ENCODE peak calls at places on chromosome X, in four cellular contexts. N is GM12878, J is A549, R is HepG2. B is an unnamed sample.

GRCh38 chrX:24846551-24847170 is 152.9 kb downstream of the POLA1 start:
- DNase-seq in N (no peak), J (no peak), R (no peak), B (no peak)

GRCh38 chrX:122703762-122704161 is 480.3 kb upstream of the GRIA3 start:
- DNase-seq in N (no peak), J (no peak), R (no peak), B (no peak)

GRCh38 chrX:136586386-136586785 is 54.4 kb downstream of the VGLL1 start:
- DNase-seq in N (no peak), J (no peak), R (no peak), B (peak)

GRCh38 chrX:8815460-8816065 is 14.4 kb upstream of the FAM9A start:
- DNase-seq in N (peak), J (peak), R (peak), B (peak)

GRCh38 chrX:40871385-40872082 is 136.2 kb upstream of the MED14 start:
- DNase-seq in N (peak), J (no peak), R (no peak), B (no peak)

GRCh38 chrX:70166601-70167590 is 10.4 kb upstream of the DGAT2L6 start:
- DNase-seq in N (no peak), J (peak), R (peak), B (peak)

GRCh38 chrX:79084923-79085322 is 59.6 kb upstream of the GPR174 start:
- DNase-seq in N (no peak), J (no peak), R (no peak), B (no peak)

GRCh38 chrX:136822337-136823095 is 41.8 kb upstream of the ARHGEF6 start:
- DNase-seq in N (no peak), J (no peak), R (no peak), B (no peak)

GRCh38 chrX:68841251-68842049 is 12.6 kb downstream of the EFNB1 start:
- DNase-seq in N (no peak), J (no peak), R (no peak), B (peak)

GRCh38 chrX:39823848-39824247 is 273.9 kb downstream of the BCOR start:
- DNase-seq in N (no peak), J (no peak), R (no peak), B (peak)

GRCh38 chrX:117429511-117429910 is 687.1 kb downstream of the KLHL13 start:
- DNase-seq in N (no peak), J (no peak), R (no peak), B (no peak)

GRCh38 chrX:130704053-130705038 is 198.7 kb downstream of the ENOX2 start:
- DNase-seq in N (no peak), J (peak), R (peak), B (no peak)

GRCh38 chrX:51336584-51336983 is 4.0 kb downstream of the NUDT10 start:
- DNase-seq in N (no peak), J (peak), R (peak), B (peak)

GRCh38 chrX:37745354-37745753 is 34.5 kb upstream of the CYBB start:
- DNase-seq in N (peak), J (peak), R (peak), B (peak)

GRCh38 chrX:115437841-115438240 is 123.1 kb upstream of the PLS3 start:
- DNase-seq in N (no peak), J (no peak), R (no peak), B (no peak)

GRCh38 chrX:140091276-140091886 is 126.1 kb upstream of the CXorf66 start:
- DNase-seq in N (no peak), J (peak), R (no peak), B (no peak)

GRCh38 chrX:95764972-95765451 is 919.6 kb upstream of the DIAPH2 start:
- DNase-seq in N (no peak), J (peak), R (peak), B (peak)

GRCh38 chrX:109448539-109448938 is 33.3 kb downstream of the GUCY2F start:
- DNase-seq in N (no peak), J (no peak), R (no peak), B (no peak)

GRCh38 chrX:154019633-154020499 is at the start of gene IRAK1:
- DNase-seq in N (no peak), J (peak), R (no peak), B (peak)

GRCh38 chrX:100980608-100981497 is 11.3 kb downstream of the ARL13A start:
- DNase-seq in N (no peak), J (peak), R (peak), B (no peak)

GRCh38 chrX:123277821-123278220 is 93.7 kb downstream of the GRIA3 start:
- DNase-seq in N (no peak), J (no peak), R (no peak), B (no peak)

GRCh38 chrX:130443883-130444282 is 42.1 kb downstream of the RBMX2 start:
- DNase-seq in N (no peak), J (no peak), R (no peak), B (no peak)

GRCh38 chrX:110418857-110419249 is 60.2 kb downstream of the RTL9 start:
- DNase-seq in N (no peak), J (no peak), R (no peak), B (no peak)

GRCh38 chrX:150062292-150063137 is 124.2 kb upstream of the EOLA2 start:
- DNase-seq in N (no peak), J (peak), R (no peak), B (peak)

GRCh38 chrX:63186137-63186536 is 165.0 kb downstream of the SPIN4 start:
- DNase-seq in N (no peak), J (peak), R (no peak), B (no peak)

GRCh38 chrX:123962006-123962485 is 540 bp downstream of the STAG2 start:
- DNase-seq in N (no peak), J (no peak), R (no peak), B (no peak)

GRCh38 chrX:121823406-121823805 is 776.0 kb downstream of the GLUD2 start:
- DNase-seq in N (no peak), J (no peak), R (no peak), B (no peak)

GRCh38 chrX:134753185-134754008 is 95.1 kb upstream of the PLAC1 start:
- DNase-seq in N (no peak), J (peak), R (peak), B (peak)

GRCh38 chrX:50799531-50799961 is 14.4 kb downstream of the SHROOM4 start:
- DNase-seq in N (no peak), J (peak), R (no peak), B (peak)

GRCh38 chrX:31497086-31497485 is 425.2 kb upstream of the FTHL17 start:
- DNase-seq in N (no peak), J (no peak), R (no peak), B (no peak)

GRCh38 chrX:154025230-154025629 is 5.5 kb upstream of the IRAK1 start:
- DNase-seq in N (no peak), J (no peak), R (no peak), B (no peak)

GRCh38 chrX:120269379-120270035 is 18.9 kb downstream of the ZBTB33 start:
- DNase-seq in N (no peak), J (no peak), R (no peak), B (no peak)

GRCh38 chrX:71941771-71942170 is 31.1 kb downstream of the NHSL2 start:
- DNase-seq in N (no peak), J (no peak), R (no peak), B (no peak)

GRCh38 chrX:133056341-133056740 is 40.6 kb downstream of the USP26 start:
- DNase-seq in N (no peak), J (no peak), R (no peak), B (no peak)

GRCh38 chrX:74246524-74246923 is 57.5 kb upstream of the ZCCHC13 start:
- DNase-seq in N (no peak), J (peak), R (no peak), B (peak)
- TF ChIP-seq MYC in N (no peak), J (no peak), R (no peak), B (no peak)

DNA sequence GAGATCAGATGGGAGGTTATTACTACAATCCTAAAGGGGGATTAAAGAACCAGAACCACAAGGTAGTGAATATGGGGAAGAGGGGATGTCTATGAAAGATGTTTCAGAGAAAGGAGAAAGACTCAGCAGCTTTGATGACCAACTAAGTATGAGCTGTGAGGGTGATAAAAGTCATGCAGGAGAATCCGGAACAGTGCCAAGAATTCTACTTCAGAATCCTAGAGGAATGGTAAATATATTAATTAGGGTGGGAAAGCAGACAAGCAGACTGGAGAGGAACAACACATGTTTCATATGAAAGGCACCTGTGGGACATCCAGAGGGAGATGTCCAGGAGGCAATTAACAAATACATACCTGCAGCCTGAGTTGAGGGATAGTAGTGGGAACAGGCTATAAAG is 642.2 kb upstream of the DIPK2B start:
- DNase-seq in N (no peak), J (no peak), R (no peak), B (no peak)
- TF ChIP-seq MYC in N (no peak), J (no peak), R (no peak), B (no peak)

GRCh38 chrX:12777670-12778069 is 13.5 kb upstream of the PRPS2 start:
- DNase-seq in N (no peak), J (peak), R (no peak), B (no peak)

DNA sequence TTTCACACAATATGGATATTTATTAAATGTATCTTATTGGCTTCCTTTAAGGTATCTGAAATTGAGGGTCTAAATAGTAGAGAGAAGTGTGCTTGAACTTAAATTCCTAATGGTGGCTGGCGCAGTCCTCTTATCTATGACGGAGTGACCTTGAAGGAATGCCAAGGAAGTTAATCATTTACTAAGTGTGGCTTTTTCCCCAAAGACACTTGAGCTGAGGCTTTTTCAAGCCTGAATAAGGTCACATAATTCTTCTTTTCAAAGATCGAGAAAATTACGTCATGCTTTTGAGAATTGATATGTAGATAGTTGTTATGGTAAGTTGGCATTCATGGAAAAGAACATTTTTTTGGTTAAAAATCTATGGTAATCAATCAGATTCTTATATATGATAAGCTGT is 11.7 kb upstream of the PRPS2 start:
- DNase-seq in N (no peak), J (peak), R (peak), B (no peak)
- TF ChIP-seq MYC in N (no peak), J (no peak), R (no peak), B (no peak)

DNA sequence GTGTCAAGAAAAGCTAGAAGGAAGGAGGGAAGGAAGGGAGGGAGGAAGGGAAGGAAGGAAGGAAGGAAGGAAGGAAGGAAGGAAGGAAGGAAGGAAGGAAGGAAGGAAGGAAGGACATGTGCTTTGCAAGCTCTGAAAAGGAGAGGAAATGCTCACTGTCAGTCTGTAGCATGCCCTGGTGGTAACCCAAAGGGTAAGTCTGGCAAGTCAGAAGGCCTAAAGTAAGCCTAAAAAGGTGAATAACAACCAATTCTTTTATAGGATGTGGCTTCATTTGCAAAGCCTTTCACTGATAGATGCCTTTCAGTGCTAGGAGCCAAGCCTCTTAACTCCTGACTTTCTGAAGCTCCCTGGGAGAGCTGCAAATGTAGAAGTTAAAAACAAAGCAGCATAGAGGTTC is 542.6 kb downstream of the CFAP47 start:
- DNase-seq in N (no peak), J (no peak), R (no peak), B (no peak)
- TF ChIP-seq MYC in N (no peak), J (no peak), R (no peak), B (no peak)

GRCh38 chrX:10242036-10242435 is 85.3 kb downstream of the CLCN4 start:
- DNase-seq in N (no peak), J (no peak), R (no peak), B (no peak)
- TF ChIP-seq MYC in N (no peak), J (no peak), R (no peak), B (no peak)

GRCh38 chrX:22533898-22534297 is 261.2 kb downstream of the CBLL2 start:
- DNase-seq in N (no peak), J (no peak), R (no peak), B (peak)
- TF ChIP-seq MYC in N (no peak), J (no peak), R (no peak), B (no peak)